ENCODE peak calls at places on chromosomes 3 and 15, in seven cellular contexts. Q is cardiac muscle cell; A is heart left ventricle; Z is A549; L is CD8-positive, alpha-beta memory T cell; H is left ventricle myocardium inferior; P is psoas muscle. V is an unnamed sample.

GRCh38 chr3:35965908-35966307 is 326.6 kb downstream of the ARPP21 start:
- DNase-seq in Q (peak; percentile 48), A (no peak), Z (peak; percentile 7), L (no peak), H (no peak), P (no peak), V (no peak)

GRCh38 chr3:25902586-25902985 is 112.7 kb downstream of the OXSM start:
- DNase-seq in Q (no peak), A (no peak), Z (no peak), L (no peak), H (no peak), P (no peak), V (no peak)

GRCh38 chr3:55060921-55061555 is 133.2 kb upstream of the LRTM1 start:
- DNase-seq in Q (no peak), A (no peak), Z (no peak), L (no peak), H (no peak), P (no peak), V (no peak)

GRCh38 chr3:111669926-111670630 is 74.9 kb upstream of the ZBED2 start:
- DNase-seq in Q (no peak), A (no peak), Z (no peak), L (no peak), H (no peak), P (no peak), V (no peak)

GRCh38 chr3:53161820-53162671 is 1.0 kb downstream of the PRKCD start:
- DNase-seq in Q (peak; percentile 53), A (peak; percentile 50), Z (peak; percentile 33), L (peak; percentile 39), H (peak; percentile 44), P (peak; percentile 37), V (peak; percentile 71)

GRCh38 chr3:51382947-51383578 is 2.0 kb upstream of the MANF start:
- DNase-seq in Q (no peak), A (no peak), Z (no peak), L (no peak), H (no peak), P (no peak), V (no peak)

GRCh38 chr3:57937092-57937491 is 71.1 kb upstream of the FLNB start:
- DNase-seq in Q (no peak), A (no peak), Z (no peak), L (no peak), H (no peak), P (no peak), V (no peak)

GRCh38 chr15:81282911-81283310 is 41.0 kb downstream of the STARD5 start:
- DNase-seq in Q (no peak), A (no peak), Z (no peak), L (no peak), H (no peak), P (no peak), V (no peak)

GRCh38 chr15:71595846-71596553 is 214.4 kb upstream of the NR2E3 start:
- DNase-seq in Q (no peak), A (no peak), Z (no peak), L (no peak), H (no peak), P (no peak), V (no peak)

GRCh38 chr3:196273655-196274054 is 13.9 kb downstream of the PCYT1A start:
- DNase-seq in Q (no peak), A (no peak), Z (no peak), L (peak; percentile 16), H (no peak), P (no peak), V (no peak)

GRCh38 chr3:32447865-32448400 is 54.7 kb downstream of the CMTM6 start:
- DNase-seq in Q (no peak), A (no peak), Z (no peak), L (no peak), H (no peak), P (no peak), V (no peak)

GRCh38 chr3:159265705-159266104 is 463.9 kb downstream of the MFSD1 start:
- DNase-seq in Q (no peak), A (no peak), Z (no peak), L (no peak), H (no peak), P (no peak), V (no peak)

GRCh38 chr3:152419748-152420147 is 151.0 kb downstream of the MBNL1 start:
- DNase-seq in Q (no peak), A (no peak), Z (no peak), L (no peak), H (no peak), P (no peak), V (no peak)

GRCh38 chr15:82663186-82663600 is 16.0 kb upstream of the CPEB1 start:
- DNase-seq in Q (peak; percentile 90), A (peak; percentile 40), Z (peak; percentile 40), L (peak; percentile 18), H (no peak), P (peak; percentile 29), V (no peak)

GRCh38 chr3:139173372-139174108 is 128.8 kb upstream of the PRR23C start:
- DNase-seq in Q (no peak), A (no peak), Z (no peak), L (no peak), H (no peak), P (no peak), V (no peak)

GRCh38 chr3:152113413-152113812 is 155.3 kb upstream of the MBNL1 start:
- DNase-seq in Q (no peak), A (no peak), Z (no peak), L (no peak), H (no peak), P (no peak), V (no peak)

GRCh38 chr15:45157056-45157455 is 27.3 kb downstream of the DUOX1 start:
- DNase-seq in Q (no peak), A (no peak), Z (no peak), L (no peak), H (no peak), P (no peak), V (no peak)

GRCh38 chr15:66293419-66294156 is at the start of gene DIS3L:
- DNase-seq in Q (peak; percentile 77), A (peak; percentile 56), Z (peak; percentile 81), L (peak; percentile 54), H (peak; percentile 68), P (peak; percentile 67), V (peak; percentile 76)

GRCh38 chr3:71444028-71444860 is 139.3 kb downstream of the FOXP1 start:
- DNase-seq in Q (no peak), A (peak; percentile 45), Z (no peak), L (peak; percentile 63), H (no peak), P (peak; percentile 27), V (peak; percentile 80)

GRCh38 chr3:196740476-196741400 is 1.1 kb downstream of the PAK2 start:
- DNase-seq in Q (peak; percentile 72), A (no peak), Z (no peak), L (no peak), H (peak; percentile 17), P (peak; percentile 16), V (no peak)

GRCh38 chr3:195109098-195109657 is 161.8 kb downstream of the XXYLT1 start:
- DNase-seq in Q (no peak), A (no peak), Z (no peak), L (no peak), H (no peak), P (no peak), V (no peak)

GRCh38 chr3:49165771-49166751 is at the start of gene CCDC71:
- DNase-seq in Q (peak; percentile 81), A (peak; percentile 83), Z (peak; percentile 62), L (peak; percentile 65), H (peak; percentile 79), P (peak; percentile 82), V (peak; percentile 84)

GRCh38 chr3:9216736-9217135 is 32.7 kb downstream of the SRGAP3 start:
- DNase-seq in Q (no peak), A (no peak), Z (no peak), L (no peak), H (no peak), P (no peak), V (no peak)

GRCh38 chr3:81650187-81650586 is 111.3 kb downstream of the GBE1 start:
- DNase-seq in Q (no peak), A (no peak), Z (no peak), L (no peak), H (no peak), P (no peak), V (no peak)

GRCh38 chr3:116161570-116162290 is 283.6 kb downstream of the LSAMP start:
- DNase-seq in Q (no peak), A (no peak), Z (no peak), L (no peak), H (no peak), P (no peak), V (no peak)

DNA sequence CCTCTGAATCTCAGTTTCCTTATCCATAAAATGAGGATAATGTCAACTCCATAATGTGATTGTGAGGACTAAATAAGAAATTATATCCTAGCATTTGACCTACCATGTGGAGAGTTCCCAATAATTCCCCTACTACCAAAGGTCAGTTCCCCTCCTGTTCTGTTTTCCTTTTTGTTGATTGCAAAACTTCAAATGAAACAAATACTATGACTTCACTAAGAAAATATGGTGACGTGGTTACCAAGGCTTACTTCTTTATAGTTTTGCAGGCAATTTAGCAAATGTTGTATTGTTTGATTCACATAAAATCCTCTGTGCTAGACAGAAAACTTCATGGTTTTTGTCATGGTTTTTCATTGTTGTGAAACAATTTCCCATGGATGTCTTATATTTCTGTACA is 153.8 kb upstream of the RORA start:
- DNase-seq in Q (no peak), A (no peak), Z (no peak), L (no peak), H (no peak), P (no peak), V (no peak)
- H3K27ac ChIP-seq in Q (no peak overlapping the region), A (no peak overlapping the region), Z (no peak overlapping the region), L (no peak overlapping the region), H (no peak overlapping the region), P (no peak overlapping the region), V (no peak overlapping the region)

GRCh38 chr15:74252291-74253080 is 16.4 kb downstream of the CCDC33 start:
- DNase-seq in Q (no peak), A (peak; percentile 33), Z (no peak), L (no peak), H (no peak), P (no peak), V (no peak)
- H3K27ac ChIP-seq in Q (no peak overlapping the region), A (no peak overlapping the region), Z (no peak overlapping the region), L (no peak overlapping the region), H (no peak overlapping the region), P (peak overlapping the region; percentile 82), V (no peak overlapping the region)

DNA sequence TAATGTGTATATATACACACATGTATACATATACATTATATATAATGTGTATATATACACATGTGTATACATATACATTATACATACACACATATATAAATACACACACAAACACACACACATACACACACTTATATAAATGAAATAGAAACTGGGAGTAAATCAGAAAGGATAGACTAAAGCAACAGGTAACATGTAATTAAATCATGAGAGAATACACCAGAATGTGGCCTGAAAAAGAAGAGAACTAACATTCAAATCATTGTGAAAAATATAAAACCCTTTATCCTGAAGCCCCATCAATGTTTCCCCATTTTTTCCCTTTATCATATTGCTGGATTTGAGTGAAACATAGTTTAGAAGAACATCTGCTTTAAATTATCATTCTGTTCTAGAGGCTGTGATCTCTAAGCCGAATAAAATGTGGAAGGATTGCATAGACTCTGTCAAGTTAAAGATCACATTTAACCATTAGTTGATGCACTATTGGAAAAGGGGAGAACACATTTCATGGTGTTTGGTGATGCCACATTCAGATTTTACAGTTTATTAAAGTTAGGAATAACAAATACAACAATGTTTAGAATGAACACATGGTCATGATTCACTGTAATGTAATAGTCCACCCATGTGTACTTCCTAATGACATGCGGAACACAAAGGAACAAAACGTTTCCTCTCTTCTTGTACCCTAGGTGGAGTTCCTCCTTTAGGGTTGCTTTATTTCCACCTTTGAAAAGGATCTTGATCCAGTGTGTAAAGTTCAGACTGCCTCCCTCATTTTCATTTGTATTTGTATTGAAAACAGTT is 12.5 kb upstream of the THRB start:
- DNase-seq in Q (no peak), A (no peak), Z (no peak), L (no peak), H (no peak), P (no peak), V (no peak)
- H3K27ac ChIP-seq in Q (no peak overlapping the region), A (no peak overlapping the region), Z (no peak overlapping the region), L (no peak overlapping the region), H (no peak overlapping the region), P (no peak overlapping the region), V (no peak overlapping the region)

GRCh38 chr3:45559560-45560118 is 34.9 kb upstream of the LIMD1 start:
- DNase-seq in Q (no peak), A (peak; percentile 44), Z (no peak), L (no peak), H (no peak), P (no peak), V (no peak)
- H3K27ac ChIP-seq in Q (peak overlapping the region; percentile 3), A (peak overlapping the region; percentile 89), Z (no peak overlapping the region), L (no peak overlapping the region), H (peak overlapping the region; percentile 94), P (peak overlapping the region; percentile 89), V (peak overlapping the region; percentile 77)